ENCODE peak calls at places on chromosomes 7 and 10, in four cellular contexts. V, A, F and J are unnamed samples.

GRCh38 chr10:24483701-24484100 is 240.0 kb downstream of the ARHGAP21 start:
- DNase-seq in V (no peak), A (no peak), F (no peak), J (no peak)

GRCh38 chr10:97543025-97543546 is 29.5 kb upstream of the ANKRD2 start:
- DNase-seq in V (peak), A (no peak), F (peak), J (no peak)

GRCh38 chr7:144606231-144606630 is 202.7 kb upstream of the NOBOX start:
- DNase-seq in V (no peak), A (no peak), F (no peak), J (no peak)

GRCh38 chr7:111900283-111900682 is 305.9 kb downstream of the DOCK4 start:
- DNase-seq in V (no peak), A (no peak), F (no peak), J (no peak)

GRCh38 chr10:102410427-102411073 is 8.0 kb downstream of the PSD start:
- DNase-seq in V (no peak), A (peak), F (no peak), J (no peak)

GRCh38 chr10:9579110-9579705 is 1438.5 kb upstream of the CELF2 start:
- DNase-seq in V (no peak), A (no peak), F (no peak), J (no peak)

GRCh38 chr7:108002726-108003590 is at the start of gene LAMB1:
- DNase-seq in V (no peak), A (peak), F (peak), J (no peak)

GRCh38 chr7:585229-585711 is 65.6 kb upstream of the PDGFA start:
- DNase-seq in V (no peak), A (no peak), F (peak), J (peak)

GRCh38 chr7:40329601-40330153 is 194.9 kb downstream of the SUGCT start:
- DNase-seq in V (no peak), A (peak), F (peak), J (no peak)

GRCh38 chr10:93600861-93601773 is at the start of gene RBP4:
- DNase-seq in V (no peak), A (no peak), F (no peak), J (no peak)

GRCh38 chr7:151167197-151167911 is at the start of gene GBX1:
- DNase-seq in V (no peak), A (no peak), F (peak), J (no peak)

GRCh38 chr10:43197834-43198681 is 59.8 kb downstream of the CSGALNACT2 start:
- DNase-seq in V (no peak), A (peak), F (peak), J (no peak)
- TF ChIP-seq SPI1 in V (no peak), A (no peak), F (no peak), J (no peak)

DNA sequence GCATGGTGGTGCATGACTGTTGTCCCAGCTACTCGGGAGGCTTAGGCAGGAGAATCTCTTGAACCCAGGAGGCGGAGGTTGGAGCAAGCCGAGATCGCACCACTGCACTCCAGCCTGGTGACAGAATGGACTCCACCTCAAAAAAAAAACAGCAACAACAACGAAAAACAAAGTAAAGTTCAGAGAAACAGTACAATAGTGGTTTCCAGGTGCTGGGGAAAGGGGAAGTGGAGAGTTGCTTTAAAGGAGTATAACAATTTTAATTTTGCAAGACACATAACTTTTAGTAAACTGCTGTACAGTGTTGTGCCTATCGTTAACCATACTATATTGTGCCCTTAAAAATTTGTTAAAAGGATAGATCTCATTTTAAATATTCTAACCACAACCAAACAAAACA is 662.7 kb upstream of the POT1 start:
- DNase-seq in V (no peak), A (no peak), F (no peak), J (no peak)
- TF ChIP-seq SPI1 in V (peak), A (peak), F (peak), J (peak)

GRCh38 chr10:76675561-76675950 is 962.1 kb downstream of the KCNMA1 start:
- DNase-seq in V (no peak), A (no peak), F (no peak), J (no peak)

DNA sequence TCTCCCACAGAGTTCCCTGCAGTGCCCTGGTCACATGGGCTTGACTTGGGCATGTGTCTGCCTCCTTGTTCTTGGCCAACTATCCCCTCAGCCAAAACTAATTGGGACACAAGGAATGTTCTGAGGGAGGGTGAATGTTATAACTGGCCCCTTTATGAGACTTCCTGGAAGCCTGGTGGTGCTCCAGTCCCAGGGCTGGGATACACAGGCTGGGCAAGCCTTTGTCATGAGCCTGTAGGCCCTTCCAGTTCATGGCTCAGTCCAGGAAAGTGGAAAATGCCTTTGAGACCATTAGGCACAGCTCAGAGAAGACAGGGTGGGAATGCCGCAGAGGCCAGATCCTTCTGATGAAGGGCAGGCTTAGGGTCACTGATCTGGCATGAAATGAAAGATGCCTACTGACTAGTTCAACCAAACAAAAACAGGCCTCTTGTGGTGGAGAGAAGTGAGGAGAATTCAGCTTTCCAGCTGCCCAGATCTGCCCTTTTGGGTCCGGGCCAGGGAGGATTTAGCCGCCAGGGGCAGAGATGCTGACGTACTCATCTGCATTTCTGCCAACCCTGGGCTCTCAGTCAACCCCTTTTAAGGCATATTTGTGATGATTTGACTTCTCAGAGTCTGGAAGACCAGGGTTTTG is 961.5 kb downstream of the KCNMA1 start:
- DNase-seq in V (no peak), A (no peak), F (no peak), J (no peak)
- TF ChIP-seq SPI1 in V (no peak), A (no peak), F (no peak), J (no peak)

GRCh38 chr7:154644366-154644765 is 358.6 kb downstream of the PAXIP1 start:
- DNase-seq in V (no peak), A (no peak), F (no peak), J (no peak)

GRCh38 chr7:154640917-154641316 is 362.0 kb downstream of the PAXIP1 start:
- DNase-seq in V (no peak), A (no peak), F (no peak), J (no peak)

GRCh38 chr7:154638286-154638685 is 364.6 kb downstream of the PAXIP1 start:
- DNase-seq in V (no peak), A (no peak), F (no peak), J (no peak)

DNA sequence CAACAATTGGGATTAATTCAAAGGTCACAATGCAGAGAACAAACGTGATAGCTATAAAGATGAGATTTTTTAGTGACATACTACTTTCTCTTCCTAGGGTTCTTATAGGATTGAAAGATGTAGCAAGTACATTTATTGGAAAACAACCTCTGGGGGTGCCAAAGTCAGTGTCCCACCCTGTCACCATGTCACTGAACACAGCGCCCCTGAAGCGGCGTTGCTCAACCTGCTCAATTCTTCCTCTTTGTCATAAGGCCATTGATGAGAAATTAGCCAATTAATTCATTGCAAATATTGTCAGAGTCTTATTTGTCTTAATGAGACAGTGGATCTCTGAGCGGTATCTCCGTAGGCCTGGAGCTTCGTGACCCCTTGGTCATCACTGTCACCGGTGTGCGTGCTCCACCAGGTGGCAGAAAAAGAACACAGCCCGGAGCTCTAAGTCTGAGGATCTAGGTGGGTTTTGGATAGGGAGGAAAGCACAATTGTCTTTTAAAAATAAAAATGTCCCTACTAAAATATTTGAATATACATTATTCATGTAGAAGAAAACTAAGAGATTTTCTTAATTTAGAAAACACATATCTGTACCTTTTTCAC is 362.6 kb downstream of the PAXIP1 start:
- DNase-seq in V (no peak), A (no peak), F (peak), J (no peak)
- TF ChIP-seq SPI1 in V (no peak), A (no peak), F (no peak), J (no peak)

GRCh38 chr7:3807825-3808224 is 506.8 kb downstream of the SDK1 start:
- DNase-seq in V (no peak), A (no peak), F (no peak), J (no peak)

DNA sequence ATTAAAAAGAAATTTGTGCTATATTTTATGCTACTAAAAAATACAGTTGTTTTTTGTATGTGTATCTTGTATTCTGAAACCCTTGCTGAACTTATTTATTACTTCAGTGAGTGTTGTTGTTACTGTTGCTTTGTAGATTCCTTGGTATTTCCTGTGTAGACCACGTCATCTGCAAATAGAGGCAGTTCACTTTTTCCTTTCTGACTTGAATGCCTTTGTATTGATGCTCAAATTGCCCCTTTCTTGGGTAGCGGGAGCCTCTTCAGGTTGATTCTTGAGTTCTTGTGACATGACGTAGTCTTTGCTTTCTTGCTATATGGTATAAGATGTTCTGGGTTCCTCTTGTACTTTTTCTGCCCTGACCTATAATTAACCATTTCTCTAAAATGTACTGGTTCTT is 504.1 kb downstream of the SDK1 start:
- DNase-seq in V (no peak), A (no peak), F (no peak), J (no peak)
- TF ChIP-seq SPI1 in V (no peak), A (no peak), F (no peak), J (no peak)

DNA sequence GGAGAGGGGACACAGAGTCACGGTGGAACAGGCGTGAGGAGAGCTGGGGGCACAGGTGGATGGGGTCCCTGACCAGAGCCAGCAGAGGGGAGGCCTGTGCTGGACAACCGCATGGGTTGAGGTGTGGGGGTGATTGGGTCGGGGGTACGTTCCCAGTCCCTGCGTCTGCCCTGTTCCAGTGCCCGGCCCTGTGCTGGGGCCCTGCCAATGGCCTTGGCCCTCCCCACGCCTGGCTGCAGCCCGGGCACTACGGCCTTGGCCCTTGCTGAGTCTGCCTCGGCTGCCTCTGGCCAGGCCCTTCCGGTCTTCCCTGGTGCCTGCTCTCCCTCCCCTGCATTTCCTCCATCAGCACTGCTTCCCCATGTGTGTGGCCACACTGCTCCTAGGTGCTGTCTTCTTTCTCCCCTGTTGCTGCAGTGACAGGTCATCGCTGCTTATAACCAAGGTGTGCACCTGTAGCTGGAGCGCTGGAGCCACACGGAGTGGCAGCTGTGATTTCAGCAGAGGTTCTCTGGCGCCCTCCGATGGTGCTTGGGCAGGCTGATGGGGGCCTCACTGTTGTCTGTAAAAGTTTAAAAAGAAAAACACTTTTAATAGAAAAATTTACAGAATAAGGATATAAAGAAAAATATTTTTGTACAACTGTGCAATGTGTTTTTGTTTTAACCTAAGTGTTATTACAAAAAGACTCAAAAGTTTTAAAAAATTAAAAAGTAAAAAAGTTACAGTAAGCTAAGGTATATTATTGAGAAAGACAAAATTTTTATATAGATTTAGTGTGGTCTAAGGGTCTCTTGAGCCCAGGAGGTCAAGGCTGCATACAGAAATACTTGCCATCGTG is 45.2 kb upstream of the BHLHA15 start:
- DNase-seq in V (no peak), A (peak), F (peak), J (no peak)
- TF ChIP-seq SPI1 in V (no peak), A (no peak), F (no peak), J (no peak)

GRCh38 chr10:77799352-77799751 is 127.2 kb downstream of the DLG5 start:
- DNase-seq in V (no peak), A (no peak), F (no peak), J (no peak)
- TF ChIP-seq SPI1 in V (no peak), A (no peak), F (no peak), J (no peak)